ENCODE peak calls at places on chromosome 18, in seven cellular contexts. C is left ventricle myocardium inferior, K is activated B cell treated with CpG ODN at 0.5 μM for 24 hours, J is HEK293T, X is fibroblast of the aortic adventitia, B is amygdala, T is ovary. D is an unnamed sample.

GRCh38 chr18:77714716-77715115 is 465.1 kb downstream of the GALR1 start:
- DNase-seq in C (no peak), K (no peak), J (no peak), X (no peak), B (no peak), T (no peak), D (no peak)

GRCh38 chr18:57581301-57581934 is 5.1 kb downstream of the FECH start:
- DNase-seq in C (no peak), K (peak), J (no peak), X (no peak), B (no peak), T (no peak), D (no peak)

GRCh38 chr18:48884306-48885235 is 66.2 kb downstream of the SMAD7 start:
- DNase-seq in C (no peak), K (no peak), J (no peak), X (no peak), B (no peak), T (no peak), D (peak)

GRCh38 chr18:24428709-24429108 is 2.2 kb downstream of the IMPACT start:
- DNase-seq in C (no peak), K (no peak), J (no peak), X (no peak), B (no peak), T (no peak), D (no peak)

GRCh38 chr18:44938396-44939036 is 257.8 kb downstream of the SETBP1 start:
- DNase-seq in C (no peak), K (no peak), J (no peak), X (no peak), B (no peak), T (no peak), D (no peak)

GRCh38 chr18:28692337-28692736 is 515.4 kb upstream of the CDH2 start:
- DNase-seq in C (no peak), K (no peak), J (no peak), X (no peak), B (no peak), T (no peak), D (no peak)

GRCh38 chr18:8536226-8536625 is 73.0 kb upstream of the RAB12 start:
- DNase-seq in C (no peak), K (no peak), J (no peak), X (no peak), B (no peak), T (no peak), D (no peak)

GRCh38 chr18:44143054-44143453 is 537.6 kb upstream of the SETBP1 start:
- DNase-seq in C (no peak), K (no peak), J (no peak), X (no peak), B (no peak), T (no peak), D (no peak)

GRCh38 chr18:69400253-69400975 is at the start of gene DOK6:
- DNase-seq in C (peak), K (no peak), J (peak), X (peak), B (peak), T (peak), D (peak)

GRCh38 chr18:59861009-59861408 is 38.8 kb upstream of the PMAIP1 start:
- DNase-seq in C (no peak), K (no peak), J (no peak), X (peak), B (no peak), T (no peak), D (no peak)

GRCh38 chr18:80171190-80171872 is 62.3 kb downstream of the ADNP2 start:
- DNase-seq in C (peak), K (no peak), J (peak), X (peak), B (no peak), T (peak), D (peak)

GRCh38 chr18:74819433-74820059 is 221.9 kb downstream of the ZNF407 start:
- DNase-seq in C (no peak), K (no peak), J (peak), X (no peak), B (no peak), T (no peak), D (no peak)

GRCh38 chr18:59079264-59079972 is 60.3 kb upstream of the SEC11C start:
- DNase-seq in C (no peak), K (no peak), J (peak), X (no peak), B (no peak), T (no peak), D (no peak)

GRCh38 chr18:63708650-63709049 is 5.9 kb downstream of the SERPINB11 start:
- DNase-seq in C (no peak), K (no peak), J (no peak), X (peak), B (no peak), T (no peak), D (no peak)

GRCh38 chr18:63445067-63445466 is 22.8 kb upstream of the VPS4B start:
- DNase-seq in C (no peak), K (no peak), J (no peak), X (peak), B (no peak), T (no peak), D (no peak)

GRCh38 chr18:78822171-78822570 is 157.4 kb upstream of the SALL3 start:
- DNase-seq in C (no peak), K (no peak), J (no peak), X (no peak), B (no peak), T (no peak), D (no peak)

GRCh38 chr18:74083071-74083954 is 64.3 kb downstream of the FBXO15 start:
- DNase-seq in C (no peak), K (no peak), J (no peak), X (no peak), B (no peak), T (no peak), D (no peak)

GRCh38 chr18:27748336-27748735 is 428.6 kb downstream of the CDH2 start:
- DNase-seq in C (no peak), K (no peak), J (no peak), X (no peak), B (no peak), T (no peak), D (no peak)

GRCh38 chr18:80104364-80104779 is 4.7 kb upstream of the ADNP2 start:
- DNase-seq in C (no peak), K (no peak), J (no peak), X (no peak), B (no peak), T (no peak), D (no peak)

GRCh38 chr18:54690198-54690597 is 99.2 kb downstream of the DYNAP start:
- DNase-seq in C (no peak), K (no peak), J (no peak), X (peak), B (no peak), T (no peak), D (no peak)

GRCh38 chr18:49123431-49123830 is 172.7 kb upstream of the SMAD7 start:
- DNase-seq in C (no peak), K (no peak), J (no peak), X (peak), B (no peak), T (no peak), D (no peak)

GRCh38 chr18:49573835-49574234 is 12.0 kb downstream of the LIPG start:
- DNase-seq in C (no peak), K (no peak), J (no peak), X (no peak), B (no peak), T (no peak), D (no peak)

GRCh38 chr18:9643549-9643948 is 29.2 kb upstream of the PPP4R1 start:
- DNase-seq in C (no peak), K (no peak), J (peak), X (peak), B (no peak), T (no peak), D (no peak)

GRCh38 chr18:58208207-58208944 is 164.3 kb downstream of the NEDD4L start:
- DNase-seq in C (no peak), K (no peak), J (no peak), X (no peak), B (no peak), T (no peak), D (no peak)

GRCh38 chr18:45801396-45802004 is 24.0 kb upstream of the SIGLEC15 start:
- DNase-seq in C (no peak), K (no peak), J (no peak), X (no peak), B (no peak), T (no peak), D (no peak)

GRCh38 chr18:64474751-64475150 is 325.9 kb upstream of the LINC00305 start:
- DNase-seq in C (no peak), K (no peak), J (no peak), X (no peak), B (no peak), T (peak), D (no peak)

GRCh38 chr18:26304511-26304910 is 78.3 kb downstream of the TAF4B start:
- DNase-seq in C (no peak), K (no peak), J (no peak), X (no peak), B (no peak), T (no peak), D (no peak)

GRCh38 chr18:34789768-34790344 is 79.8 kb downstream of the DTNA start:
- DNase-seq in C (no peak), K (no peak), J (no peak), X (no peak), B (no peak), T (no peak), D (no peak)

GRCh38 chr18:25146113-25146512 is 205.9 kb downstream of the ZNF521 start:
- DNase-seq in C (no peak), K (no peak), J (no peak), X (no peak), B (no peak), T (no peak), D (no peak)

GRCh38 chr18:11791131-11791530 is 60.1 kb upstream of the CHMP1B start:
- DNase-seq in C (no peak), K (no peak), J (no peak), X (no peak), B (no peak), T (no peak), D (no peak)

D was measured in right cardiac atrium.